ENCODE peak calls at places on chromosomes 7 and 10, in eight cellular contexts. One of them, this sample, is unnamed.

GRCh38 chr10:124990671-124991625 is 49.0 kb downstream of the ZRANB1 start:
- DNase-seq in GM06990: no peak
- DNase-seq in AG20443: no peak
- DNase-seq in NT2/D1: no peak
- DNase-seq in brain microvascular endothelial cell: no peak
- DNase-seq in D721Med: no peak
- DNase-seq in activated CD4-positive, alpha-beta T cell treated with anti-CD3 and anti-CD28 coated beads, Interleukin-2, amount 50 U/mL, for 1 hour: no peak
- DNase-seq in NCI-H1092 treated with DMSO at 0.1 percent for 48 hours: no peak
- DNase-seq in this sample: no peak

GRCh38 chr7:103902917-103903316 is 86.5 kb downstream of the RELN start:
- DNase-seq in GM06990: no peak
- DNase-seq in AG20443: no peak
- DNase-seq in NT2/D1: no peak
- DNase-seq in brain microvascular endothelial cell: no peak
- DNase-seq in D721Med: no peak
- DNase-seq in activated CD4-positive, alpha-beta T cell treated with anti-CD3 and anti-CD28 coated beads, Interleukin-2, amount 50 U/mL, for 1 hour: no peak
- DNase-seq in NCI-H1092 treated with DMSO at 0.1 percent for 48 hours: no peak
- DNase-seq in this sample: no peak

GRCh38 chr10:110512461-110513187 is 14.9 kb downstream of the DUSP5 start:
- DNase-seq in GM06990: no peak
- DNase-seq in AG20443: peak; percentile 86
- DNase-seq in NT2/D1: no peak
- DNase-seq in brain microvascular endothelial cell: peak; percentile 94
- DNase-seq in D721Med: no peak
- DNase-seq in activated CD4-positive, alpha-beta T cell treated with anti-CD3 and anti-CD28 coated beads, Interleukin-2, amount 50 U/mL, for 1 hour: no peak
- DNase-seq in NCI-H1092 treated with DMSO at 0.1 percent for 48 hours: no peak
- DNase-seq in this sample: peak; percentile 93

GRCh38 chr10:52313350-52314006 is 603 bp upstream of the DKK1 start:
- DNase-seq in GM06990: peak; percentile 1
- DNase-seq in AG20443: no peak
- DNase-seq in NT2/D1: no peak
- DNase-seq in brain microvascular endothelial cell: peak; percentile 25
- DNase-seq in D721Med: no peak
- DNase-seq in activated CD4-positive, alpha-beta T cell treated with anti-CD3 and anti-CD28 coated beads, Interleukin-2, amount 50 U/mL, for 1 hour: no peak
- DNase-seq in NCI-H1092 treated with DMSO at 0.1 percent for 48 hours: no peak
- DNase-seq in this sample: no peak

GRCh38 chr10:9103301-9103700 is 1048.8 kb downstream of the GATA3 start:
- DNase-seq in GM06990: no peak
- DNase-seq in AG20443: no peak
- DNase-seq in NT2/D1: no peak
- DNase-seq in brain microvascular endothelial cell: no peak
- DNase-seq in D721Med: no peak
- DNase-seq in activated CD4-positive, alpha-beta T cell treated with anti-CD3 and anti-CD28 coated beads, Interleukin-2, amount 50 U/mL, for 1 hour: no peak
- DNase-seq in NCI-H1092 treated with DMSO at 0.1 percent for 48 hours: no peak
- DNase-seq in this sample: no peak

GRCh38 chr10:70997236-70997635 is 108.9 kb upstream of the PCBD1 start:
- DNase-seq in GM06990: no peak
- DNase-seq in AG20443: no peak
- DNase-seq in NT2/D1: no peak
- DNase-seq in brain microvascular endothelial cell: no peak
- DNase-seq in D721Med: no peak
- DNase-seq in activated CD4-positive, alpha-beta T cell treated with anti-CD3 and anti-CD28 coated beads, Interleukin-2, amount 50 U/mL, for 1 hour: no peak
- DNase-seq in NCI-H1092 treated with DMSO at 0.1 percent for 48 hours: no peak
- DNase-seq in this sample: no peak

GRCh38 chr10:31148955-31149354 is 117.3 kb upstream of the ZNF438 start:
- DNase-seq in GM06990: no peak
- DNase-seq in AG20443: no peak
- DNase-seq in NT2/D1: no peak
- DNase-seq in brain microvascular endothelial cell: no peak
- DNase-seq in D721Med: no peak
- DNase-seq in activated CD4-positive, alpha-beta T cell treated with anti-CD3 and anti-CD28 coated beads, Interleukin-2, amount 50 U/mL, for 1 hour: no peak
- DNase-seq in NCI-H1092 treated with DMSO at 0.1 percent for 48 hours: peak; percentile 4
- DNase-seq in this sample: peak; percentile 33

GRCh38 chr10:17222329-17222728 is 5.7 kb upstream of the VIM start:
- DNase-seq in GM06990: no peak
- DNase-seq in AG20443: no peak
- DNase-seq in NT2/D1: no peak
- DNase-seq in brain microvascular endothelial cell: no peak
- DNase-seq in D721Med: no peak
- DNase-seq in activated CD4-positive, alpha-beta T cell treated with anti-CD3 and anti-CD28 coated beads, Interleukin-2, amount 50 U/mL, for 1 hour: no peak
- DNase-seq in NCI-H1092 treated with DMSO at 0.1 percent for 48 hours: no peak
- DNase-seq in this sample: no peak

GRCh38 chr7:75604408-75604807 is 112.3 kb downstream of the SPDYE5 start:
- DNase-seq in GM06990: no peak
- DNase-seq in AG20443: no peak
- DNase-seq in NT2/D1: no peak
- DNase-seq in brain microvascular endothelial cell: no peak
- DNase-seq in D721Med: no peak
- DNase-seq in activated CD4-positive, alpha-beta T cell treated with anti-CD3 and anti-CD28 coated beads, Interleukin-2, amount 50 U/mL, for 1 hour: no peak
- DNase-seq in NCI-H1092 treated with DMSO at 0.1 percent for 48 hours: no peak
- DNase-seq in this sample: no peak

GRCh38 chr10:7525314-7526016 is 114.6 kb upstream of the SFMBT2 start:
- DNase-seq in GM06990: no peak
- DNase-seq in AG20443: peak; percentile 77
- DNase-seq in NT2/D1: peak; percentile 51
- DNase-seq in brain microvascular endothelial cell: peak; percentile 70
- DNase-seq in D721Med: no peak
- DNase-seq in activated CD4-positive, alpha-beta T cell treated with anti-CD3 and anti-CD28 coated beads, Interleukin-2, amount 50 U/mL, for 1 hour: peak; percentile 56
- DNase-seq in NCI-H1092 treated with DMSO at 0.1 percent for 48 hours: peak; percentile 78
- DNase-seq in this sample: peak; percentile 44

GRCh38 chr10:6778992-6779701 is 199.1 kb upstream of the PRKCQ start:
- DNase-seq in GM06990: no peak
- DNase-seq in AG20443: peak; percentile 91
- DNase-seq in NT2/D1: no peak
- DNase-seq in brain microvascular endothelial cell: peak; percentile 97
- DNase-seq in D721Med: no peak
- DNase-seq in activated CD4-positive, alpha-beta T cell treated with anti-CD3 and anti-CD28 coated beads, Interleukin-2, amount 50 U/mL, for 1 hour: no peak
- DNase-seq in NCI-H1092 treated with DMSO at 0.1 percent for 48 hours: no peak
- DNase-seq in this sample: peak; percentile 97

GRCh38 chr10:91689731-91690168 is 56.9 kb upstream of the PPP1R3C start:
- DNase-seq in GM06990: no peak
- DNase-seq in AG20443: peak; percentile 86
- DNase-seq in NT2/D1: no peak
- DNase-seq in brain microvascular endothelial cell: no peak
- DNase-seq in D721Med: no peak
- DNase-seq in activated CD4-positive, alpha-beta T cell treated with anti-CD3 and anti-CD28 coated beads, Interleukin-2, amount 50 U/mL, for 1 hour: no peak
- DNase-seq in NCI-H1092 treated with DMSO at 0.1 percent for 48 hours: no peak
- DNase-seq in this sample: peak; percentile 29

GRCh38 chr7:20786779-20787651 is at the start of gene SP8:
- DNase-seq in GM06990: peak; percentile 31
- DNase-seq in AG20443: peak; percentile 45
- DNase-seq in NT2/D1: no peak
- DNase-seq in brain microvascular endothelial cell: no peak
- DNase-seq in D721Med: peak; percentile 53
- DNase-seq in activated CD4-positive, alpha-beta T cell treated with anti-CD3 and anti-CD28 coated beads, Interleukin-2, amount 50 U/mL, for 1 hour: no peak
- DNase-seq in NCI-H1092 treated with DMSO at 0.1 percent for 48 hours: peak; percentile 90
- DNase-seq in this sample: no peak

GRCh38 chr10:121594076-121594475 is 4.2 kb downstream of the FGFR2 start:
- DNase-seq in GM06990: no peak
- DNase-seq in AG20443: no peak
- DNase-seq in NT2/D1: no peak
- DNase-seq in brain microvascular endothelial cell: no peak
- DNase-seq in D721Med: no peak
- DNase-seq in activated CD4-positive, alpha-beta T cell treated with anti-CD3 and anti-CD28 coated beads, Interleukin-2, amount 50 U/mL, for 1 hour: no peak
- DNase-seq in NCI-H1092 treated with DMSO at 0.1 percent for 48 hours: no peak
- DNase-seq in this sample: no peak

GRCh38 chr7:40175725-40176510 is 41.1 kb downstream of the SUGCT start:
- DNase-seq in GM06990: no peak
- DNase-seq in AG20443: peak; percentile 58
- DNase-seq in NT2/D1: no peak
- DNase-seq in brain microvascular endothelial cell: peak; percentile 32
- DNase-seq in D721Med: no peak
- DNase-seq in activated CD4-positive, alpha-beta T cell treated with anti-CD3 and anti-CD28 coated beads, Interleukin-2, amount 50 U/mL, for 1 hour: no peak
- DNase-seq in NCI-H1092 treated with DMSO at 0.1 percent for 48 hours: no peak
- DNase-seq in this sample: peak; percentile 75

GRCh38 chr7:100632951-100633717 is 8.2 kb downstream of the TFR2 start:
- DNase-seq in GM06990: peak; percentile 71
- DNase-seq in AG20443: peak; percentile 72
- DNase-seq in NT2/D1: no peak
- DNase-seq in brain microvascular endothelial cell: no peak
- DNase-seq in D721Med: peak; percentile 68
- DNase-seq in activated CD4-positive, alpha-beta T cell treated with anti-CD3 and anti-CD28 coated beads, Interleukin-2, amount 50 U/mL, for 1 hour: peak; percentile 47
- DNase-seq in NCI-H1092 treated with DMSO at 0.1 percent for 48 hours: peak; percentile 50
- DNase-seq in this sample: no peak

GRCh38 chr10:51651063-51651462 is 48.3 kb downstream of the CSTF2T start:
- DNase-seq in GM06990: no peak
- DNase-seq in AG20443: peak; percentile 18
- DNase-seq in NT2/D1: no peak
- DNase-seq in brain microvascular endothelial cell: no peak
- DNase-seq in D721Med: no peak
- DNase-seq in activated CD4-positive, alpha-beta T cell treated with anti-CD3 and anti-CD28 coated beads, Interleukin-2, amount 50 U/mL, for 1 hour: no peak
- DNase-seq in NCI-H1092 treated with DMSO at 0.1 percent for 48 hours: no peak
- DNase-seq in this sample: no peak

GRCh38 chr10:49081532-49082275 is 33.6 kb downstream of the VSTM4 start:
- DNase-seq in GM06990: no peak
- DNase-seq in AG20443: peak; percentile 69
- DNase-seq in NT2/D1: peak; percentile 55
- DNase-seq in brain microvascular endothelial cell: no peak
- DNase-seq in D721Med: no peak
- DNase-seq in activated CD4-positive, alpha-beta T cell treated with anti-CD3 and anti-CD28 coated beads, Interleukin-2, amount 50 U/mL, for 1 hour: no peak
- DNase-seq in NCI-H1092 treated with DMSO at 0.1 percent for 48 hours: peak; percentile 57
- DNase-seq in this sample: no peak

GRCh38 chr10:124989526-124989925 is 47.6 kb downstream of the ZRANB1 start:
- DNase-seq in GM06990: no peak
- DNase-seq in AG20443: no peak
- DNase-seq in NT2/D1: no peak
- DNase-seq in brain microvascular endothelial cell: no peak
- DNase-seq in D721Med: no peak
- DNase-seq in activated CD4-positive, alpha-beta T cell treated with anti-CD3 and anti-CD28 coated beads, Interleukin-2, amount 50 U/mL, for 1 hour: no peak
- DNase-seq in NCI-H1092 treated with DMSO at 0.1 percent for 48 hours: no peak
- DNase-seq in this sample: peak; percentile 22

GRCh38 chr7:7832518-7832917 is 114.1 kb upstream of the RPA3 start:
- DNase-seq in GM06990: no peak
- DNase-seq in AG20443: no peak
- DNase-seq in NT2/D1: no peak
- DNase-seq in brain microvascular endothelial cell: no peak
- DNase-seq in D721Med: no peak
- DNase-seq in activated CD4-positive, alpha-beta T cell treated with anti-CD3 and anti-CD28 coated beads, Interleukin-2, amount 50 U/mL, for 1 hour: no peak
- DNase-seq in NCI-H1092 treated with DMSO at 0.1 percent for 48 hours: no peak
- DNase-seq in this sample: no peak

GRCh38 chr7:36474283-36475010 is 84.8 kb downstream of the ANLN start:
- DNase-seq in GM06990: no peak
- DNase-seq in AG20443: no peak
- DNase-seq in NT2/D1: no peak
- DNase-seq in brain microvascular endothelial cell: peak; percentile 39
- DNase-seq in D721Med: no peak
- DNase-seq in activated CD4-positive, alpha-beta T cell treated with anti-CD3 and anti-CD28 coated beads, Interleukin-2, amount 50 U/mL, for 1 hour: no peak
- DNase-seq in NCI-H1092 treated with DMSO at 0.1 percent for 48 hours: no peak
- DNase-seq in this sample: peak; percentile 65

GRCh38 chr7:99562832-99563231 is 4.4 kb downstream of the ZNF655 start:
- DNase-seq in GM06990: no peak
- DNase-seq in AG20443: peak; percentile 94
- DNase-seq in NT2/D1: peak; percentile 70
- DNase-seq in brain microvascular endothelial cell: peak; percentile 98
- DNase-seq in D721Med: no peak
- DNase-seq in activated CD4-positive, alpha-beta T cell treated with anti-CD3 and anti-CD28 coated beads, Interleukin-2, amount 50 U/mL, for 1 hour: no peak
- DNase-seq in NCI-H1092 treated with DMSO at 0.1 percent for 48 hours: no peak
- DNase-seq in this sample: peak; percentile 100

GRCh38 chr10:116765549-116766162 is 23.3 kb upstream of the HSPA12A start:
- DNase-seq in GM06990: no peak
- DNase-seq in AG20443: no peak
- DNase-seq in NT2/D1: no peak
- DNase-seq in brain microvascular endothelial cell: no peak
- DNase-seq in D721Med: no peak
- DNase-seq in activated CD4-positive, alpha-beta T cell treated with anti-CD3 and anti-CD28 coated beads, Interleukin-2, amount 50 U/mL, for 1 hour: peak; percentile 32
- DNase-seq in NCI-H1092 treated with DMSO at 0.1 percent for 48 hours: no peak
- DNase-seq in this sample: no peak

GRCh38 chr7:106371629-106372028 is 86.8 kb upstream of the NAMPT start:
- DNase-seq in GM06990: no peak
- DNase-seq in AG20443: no peak
- DNase-seq in NT2/D1: no peak
- DNase-seq in brain microvascular endothelial cell: no peak
- DNase-seq in D721Med: no peak
- DNase-seq in activated CD4-positive, alpha-beta T cell treated with anti-CD3 and anti-CD28 coated beads, Interleukin-2, amount 50 U/mL, for 1 hour: no peak
- DNase-seq in NCI-H1092 treated with DMSO at 0.1 percent for 48 hours: no peak
- DNase-seq in this sample: peak; percentile 34

GRCh38 chr10:92204238-92204637 is 86.6 kb downstream of the CPEB3 start:
- DNase-seq in GM06990: no peak
- DNase-seq in AG20443: no peak
- DNase-seq in NT2/D1: no peak
- DNase-seq in brain microvascular endothelial cell: no peak
- DNase-seq in D721Med: no peak
- DNase-seq in activated CD4-positive, alpha-beta T cell treated with anti-CD3 and anti-CD28 coated beads, Interleukin-2, amount 50 U/mL, for 1 hour: no peak
- DNase-seq in NCI-H1092 treated with DMSO at 0.1 percent for 48 hours: peak; percentile 68
- DNase-seq in this sample: peak; percentile 28

This sample was measured in LHCN-M2.